ENCODE peak calls at places on chromosome 13, in six cellular contexts. One of them, this sample, is unnamed.

GRCh38 chr13:50485979-50486935 is 357.2 kb downstream of the DLEU7 start:
- DNase-seq in PC-9: no peak
- DNase-seq in AG04450: no peak
- DNase-seq in effector memory CD4-positive, alpha-beta T cell: no peak
- DNase-seq in tibial nerve: no peak
- DNase-seq in mesendoderm: peak
- DNase-seq in this sample: no peak

GRCh38 chr13:60427285-60427684 is 30.3 kb downstream of the TDRD3 start:
- DNase-seq in PC-9: no peak
- DNase-seq in AG04450: no peak
- DNase-seq in effector memory CD4-positive, alpha-beta T cell: no peak
- DNase-seq in tibial nerve: no peak
- DNase-seq in mesendoderm: no peak
- DNase-seq in this sample: no peak

GRCh38 chr13:20303636-20304035 is 71.5 kb upstream of the GJB6 start:
- DNase-seq in PC-9: no peak
- DNase-seq in AG04450: no peak
- DNase-seq in effector memory CD4-positive, alpha-beta T cell: no peak
- DNase-seq in tibial nerve: no peak
- DNase-seq in mesendoderm: no peak
- DNase-seq in this sample: no peak

GRCh38 chr13:113897161-113897560 is 33.3 kb upstream of the GAS6 start:
- DNase-seq in PC-9: peak
- DNase-seq in AG04450: peak
- DNase-seq in effector memory CD4-positive, alpha-beta T cell: no peak
- DNase-seq in tibial nerve: no peak
- DNase-seq in mesendoderm: peak
- DNase-seq in this sample: no peak

GRCh38 chr13:20174656-20175405 is 14.0 kb upstream of the GJA3 start:
- DNase-seq in PC-9: peak
- DNase-seq in AG04450: peak
- DNase-seq in effector memory CD4-positive, alpha-beta T cell: peak
- DNase-seq in tibial nerve: peak
- DNase-seq in mesendoderm: peak
- DNase-seq in this sample: peak

GRCh38 chr13:25493930-25494707 is 122.3 kb downstream of the ATP8A2 start:
- DNase-seq in PC-9: no peak
- DNase-seq in AG04450: no peak
- DNase-seq in effector memory CD4-positive, alpha-beta T cell: no peak
- DNase-seq in tibial nerve: no peak
- DNase-seq in mesendoderm: peak
- DNase-seq in this sample: no peak

GRCh38 chr13:31860002-31860401 is 120.7 kb downstream of the RXFP2 start:
- DNase-seq in PC-9: no peak
- DNase-seq in AG04450: no peak
- DNase-seq in effector memory CD4-positive, alpha-beta T cell: no peak
- DNase-seq in tibial nerve: no peak
- DNase-seq in mesendoderm: no peak
- DNase-seq in this sample: no peak

GRCh38 chr13:105272660-105273631 is 1262.5 kb downstream of the EFNB2 start:
- DNase-seq in PC-9: no peak
- DNase-seq in AG04450: no peak
- DNase-seq in effector memory CD4-positive, alpha-beta T cell: no peak
- DNase-seq in tibial nerve: no peak
- DNase-seq in mesendoderm: peak
- DNase-seq in this sample: no peak

GRCh38 chr13:41463823-41464602 is 6.7 kb downstream of the RGCC start:
- DNase-seq in PC-9: no peak
- DNase-seq in AG04450: no peak
- DNase-seq in effector memory CD4-positive, alpha-beta T cell: no peak
- DNase-seq in tibial nerve: no peak
- DNase-seq in mesendoderm: no peak
- DNase-seq in this sample: no peak

GRCh38 chr13:21434588-21434987 is 24.5 kb downstream of the ZDHHC20 start:
- DNase-seq in PC-9: no peak
- DNase-seq in AG04450: no peak
- DNase-seq in effector memory CD4-positive, alpha-beta T cell: no peak
- DNase-seq in tibial nerve: no peak
- DNase-seq in mesendoderm: no peak
- DNase-seq in this sample: no peak

GRCh38 chr13:113155982-113156655 is 2.3 kb upstream of the PROZ start:
- DNase-seq in PC-9: no peak
- DNase-seq in AG04450: no peak
- DNase-seq in effector memory CD4-positive, alpha-beta T cell: no peak
- DNase-seq in tibial nerve: no peak
- DNase-seq in mesendoderm: no peak
- DNase-seq in this sample: no peak

GRCh38 chr13:41224113-41225110 is 30.0 kb upstream of the KBTBD7 start:
- DNase-seq in PC-9: no peak
- DNase-seq in AG04450: peak
- DNase-seq in effector memory CD4-positive, alpha-beta T cell: no peak
- DNase-seq in tibial nerve: no peak
- DNase-seq in mesendoderm: no peak
- DNase-seq in this sample: no peak

GRCh38 chr13:89066868-89067466 is 1395.8 kb downstream of the SLITRK5 start:
- DNase-seq in PC-9: no peak
- DNase-seq in AG04450: no peak
- DNase-seq in effector memory CD4-positive, alpha-beta T cell: no peak
- DNase-seq in tibial nerve: peak
- DNase-seq in mesendoderm: peak
- DNase-seq in this sample: no peak

GRCh38 chr13:20182231-20182846 is 10.4 kb downstream of the GJB2 start:
- DNase-seq in PC-9: peak
- DNase-seq in AG04450: peak
- DNase-seq in effector memory CD4-positive, alpha-beta T cell: peak
- DNase-seq in tibial nerve: peak
- DNase-seq in mesendoderm: peak
- DNase-seq in this sample: no peak

GRCh38 chr13:57666554-57666953 is 35.0 kb downstream of the PCDH17 start:
- DNase-seq in PC-9: no peak
- DNase-seq in AG04450: no peak
- DNase-seq in effector memory CD4-positive, alpha-beta T cell: no peak
- DNase-seq in tibial nerve: no peak
- DNase-seq in mesendoderm: peak
- DNase-seq in this sample: no peak

GRCh38 chr13:39897636-39898035 is 242.2 kb downstream of the COG6 start:
- DNase-seq in PC-9: no peak
- DNase-seq in AG04450: no peak
- DNase-seq in effector memory CD4-positive, alpha-beta T cell: no peak
- DNase-seq in tibial nerve: no peak
- DNase-seq in mesendoderm: no peak
- DNase-seq in this sample: no peak

GRCh38 chr13:51772781-51773180 is 31.2 kb downstream of the DHRS12 start:
- DNase-seq in PC-9: no peak
- DNase-seq in AG04450: no peak
- DNase-seq in effector memory CD4-positive, alpha-beta T cell: no peak
- DNase-seq in tibial nerve: no peak
- DNase-seq in mesendoderm: no peak
- DNase-seq in this sample: no peak
- H3K27ac ChIP-seq in PC-9: no peak
- H3K27ac ChIP-seq in AG04450: no peak
- H3K27ac ChIP-seq in effector memory CD4-positive, alpha-beta T cell: no peak
- H3K27ac ChIP-seq in tibial nerve: no peak
- H3K27ac ChIP-seq in mesendoderm: no peak
- H3K27ac ChIP-seq in this sample: no peak

GRCh38 chr13:51579676-51580075 is 4.6 kb upstream of the WDFY2 start:
- DNase-seq in PC-9: no peak
- DNase-seq in AG04450: no peak
- DNase-seq in effector memory CD4-positive, alpha-beta T cell: no peak
- DNase-seq in tibial nerve: no peak
- DNase-seq in mesendoderm: no peak
- DNase-seq in this sample: no peak

GRCh38 chr13:51583469-51583874 is 790 bp upstream of the WDFY2 start:
- DNase-seq in PC-9: no peak
- DNase-seq in AG04450: no peak
- DNase-seq in effector memory CD4-positive, alpha-beta T cell: no peak
- DNase-seq in tibial nerve: peak
- DNase-seq in mesendoderm: no peak
- DNase-seq in this sample: no peak

GRCh38 chr13:51581148-51581820 is 3.0 kb upstream of the WDFY2 start:
- DNase-seq in PC-9: no peak
- DNase-seq in AG04450: no peak
- DNase-seq in effector memory CD4-positive, alpha-beta T cell: no peak
- DNase-seq in tibial nerve: no peak
- DNase-seq in mesendoderm: no peak
- DNase-seq in this sample: no peak

GRCh38 chr13:51576754-51577153 is 7.5 kb upstream of the WDFY2 start:
- DNase-seq in PC-9: no peak
- DNase-seq in AG04450: no peak
- DNase-seq in effector memory CD4-positive, alpha-beta T cell: no peak
- DNase-seq in tibial nerve: no peak
- DNase-seq in mesendoderm: no peak
- DNase-seq in this sample: no peak

GRCh38 chr13:51577690-51578089 is 6.6 kb upstream of the WDFY2 start:
- DNase-seq in PC-9: no peak
- DNase-seq in AG04450: no peak
- DNase-seq in effector memory CD4-positive, alpha-beta T cell: no peak
- DNase-seq in tibial nerve: no peak
- DNase-seq in mesendoderm: no peak
- DNase-seq in this sample: no peak
- H3K4me3 ChIP-seq in PC-9: no peak
- H3K4me3 ChIP-seq in AG04450: no peak
- H3K4me3 ChIP-seq in effector memory CD4-positive, alpha-beta T cell: no peak
- H3K4me3 ChIP-seq in tibial nerve: no peak
- H3K4me3 ChIP-seq in mesendoderm: no peak
- H3K4me3 ChIP-seq in this sample: no peak

GRCh38 chr13:46596501-46596900 is 43.5 kb downstream of the LRCH1 start:
- DNase-seq in PC-9: no peak
- DNase-seq in AG04450: no peak
- DNase-seq in effector memory CD4-positive, alpha-beta T cell: no peak
- DNase-seq in tibial nerve: no peak
- DNase-seq in mesendoderm: no peak
- DNase-seq in this sample: no peak
- H3K27ac ChIP-seq in PC-9: peak
- H3K27ac ChIP-seq in AG04450: no peak
- H3K27ac ChIP-seq in effector memory CD4-positive, alpha-beta T cell: no peak
- H3K27ac ChIP-seq in tibial nerve: peak
- H3K27ac ChIP-seq in mesendoderm: no peak
- H3K27ac ChIP-seq in this sample: peak

GRCh38 chr13:99995104-99995502 is 13.5 kb downstream of the ZIC2 start:
- DNase-seq in PC-9: no peak
- DNase-seq in AG04450: no peak
- DNase-seq in effector memory CD4-positive, alpha-beta T cell: no peak
- DNase-seq in tibial nerve: no peak
- DNase-seq in mesendoderm: no peak
- DNase-seq in this sample: no peak

GRCh38 chr13:99997702-99998219 is 16.2 kb downstream of the ZIC2 start:
- DNase-seq in PC-9: no peak
- DNase-seq in AG04450: no peak
- DNase-seq in effector memory CD4-positive, alpha-beta T cell: no peak
- DNase-seq in tibial nerve: no peak
- DNase-seq in mesendoderm: no peak
- DNase-seq in this sample: no peak

GRCh38 chr13:99996177-99996705 is 14.7 kb downstream of the ZIC2 start:
- DNase-seq in PC-9: no peak
- DNase-seq in AG04450: no peak
- DNase-seq in effector memory CD4-positive, alpha-beta T cell: no peak
- DNase-seq in tibial nerve: no peak
- DNase-seq in mesendoderm: no peak
- DNase-seq in this sample: no peak

GRCh38 chr13:99993660-99994455 is 12.3 kb downstream of the ZIC2 start:
- DNase-seq in PC-9: no peak
- DNase-seq in AG04450: no peak
- DNase-seq in effector memory CD4-positive, alpha-beta T cell: no peak
- DNase-seq in tibial nerve: no peak
- DNase-seq in mesendoderm: no peak
- DNase-seq in this sample: no peak

GRCh38 chr13:99995503-99996176 is 14.1 kb downstream of the ZIC2 start:
- DNase-seq in PC-9: no peak
- DNase-seq in AG04450: no peak
- DNase-seq in effector memory CD4-positive, alpha-beta T cell: no peak
- DNase-seq in tibial nerve: no peak
- DNase-seq in mesendoderm: peak
- DNase-seq in this sample: no peak
- H3K4me3 ChIP-seq in PC-9: no peak
- H3K4me3 ChIP-seq in AG04450: no peak
- H3K4me3 ChIP-seq in effector memory CD4-positive, alpha-beta T cell: no peak
- H3K4me3 ChIP-seq in tibial nerve: no peak
- H3K4me3 ChIP-seq in mesendoderm: no peak
- H3K4me3 ChIP-seq in this sample: no peak

GRCh38 chr13:33280550-33280905 is 5.0 kb downstream of the STARD13 start:
- DNase-seq in PC-9: peak
- DNase-seq in AG04450: no peak
- DNase-seq in effector memory CD4-positive, alpha-beta T cell: no peak
- DNase-seq in tibial nerve: no peak
- DNase-seq in mesendoderm: no peak
- DNase-seq in this sample: no peak
- H3K27ac ChIP-seq in PC-9: peak
- H3K27ac ChIP-seq in AG04450: no peak
- H3K27ac ChIP-seq in effector memory CD4-positive, alpha-beta T cell: no peak
- H3K27ac ChIP-seq in tibial nerve: peak
- H3K27ac ChIP-seq in mesendoderm: no peak
- H3K27ac ChIP-seq in this sample: peak

GRCh38 chr13:42855416-42855815 is 74.0 kb downstream of the FAM216B start:
- DNase-seq in PC-9: no peak
- DNase-seq in AG04450: no peak
- DNase-seq in effector memory CD4-positive, alpha-beta T cell: no peak
- DNase-seq in tibial nerve: no peak
- DNase-seq in mesendoderm: no peak
- DNase-seq in this sample: no peak
- H3K4me3 ChIP-seq in PC-9: no peak
- H3K4me3 ChIP-seq in AG04450: no peak
- H3K4me3 ChIP-seq in effector memory CD4-positive, alpha-beta T cell: no peak
- H3K4me3 ChIP-seq in tibial nerve: no peak
- H3K4me3 ChIP-seq in mesendoderm: no peak
- H3K4me3 ChIP-seq in this sample: no peak

GRCh38 chr13:30744056-30744684 is 8.8 kb downstream of the ALOX5AP start:
- DNase-seq in PC-9: peak
- DNase-seq in AG04450: no peak
- DNase-seq in effector memory CD4-positive, alpha-beta T cell: peak
- DNase-seq in tibial nerve: no peak
- DNase-seq in mesendoderm: no peak
- DNase-seq in this sample: peak

GRCh38 chr13:30745917-30746686 is 10.8 kb downstream of the ALOX5AP start:
- DNase-seq in PC-9: no peak
- DNase-seq in AG04450: no peak
- DNase-seq in effector memory CD4-positive, alpha-beta T cell: no peak
- DNase-seq in tibial nerve: no peak
- DNase-seq in mesendoderm: no peak
- DNase-seq in this sample: no peak

GRCh38 chr13:30742896-30743295 is 7.6 kb downstream of the ALOX5AP start:
- DNase-seq in PC-9: peak
- DNase-seq in AG04450: no peak
- DNase-seq in effector memory CD4-positive, alpha-beta T cell: no peak
- DNase-seq in tibial nerve: no peak
- DNase-seq in mesendoderm: no peak
- DNase-seq in this sample: no peak

GRCh38 chr13:30743319-30744055 is 8.1 kb downstream of the ALOX5AP start:
- DNase-seq in PC-9: peak
- DNase-seq in AG04450: peak
- DNase-seq in effector memory CD4-positive, alpha-beta T cell: no peak
- DNase-seq in tibial nerve: peak
- DNase-seq in mesendoderm: no peak
- DNase-seq in this sample: peak

GRCh38 chr13:30744686-30745085 is 9.3 kb downstream of the ALOX5AP start:
- DNase-seq in PC-9: no peak
- DNase-seq in AG04450: no peak
- DNase-seq in effector memory CD4-positive, alpha-beta T cell: no peak
- DNase-seq in tibial nerve: no peak
- DNase-seq in mesendoderm: no peak
- DNase-seq in this sample: no peak
- H3K27ac ChIP-seq in PC-9: no peak
- H3K27ac ChIP-seq in AG04450: no peak
- H3K27ac ChIP-seq in effector memory CD4-positive, alpha-beta T cell: peak
- H3K27ac ChIP-seq in tibial nerve: no peak
- H3K27ac ChIP-seq in mesendoderm: no peak
- H3K27ac ChIP-seq in this sample: no peak